ENCODE peak calls at places on chromosome X, in four cellular contexts. F is GM12878, B is HepG2, D is K562. S is an unnamed sample.

GRCh38 chrX:137430301-137430700 is 135.6 kb upstream of the ZIC3 start:
- DNase-seq in D (no peak), B (no peak), F (no peak), S (no peak)

GRCh38 chrX:116749943-116750342 is 287.2 kb upstream of the CT83 start:
- DNase-seq in B (no peak), F (no peak), D (no peak), S (no peak)

GRCh38 chrX:41108684-41109205 is 23.5 kb downstream of the USP9X start:
- DNase-seq in D (no peak), B (no peak), F (no peak), S (no peak)

GRCh38 chrX:78102100-78102499 is 1.9 kb upstream of the PGK1 start:
- DNase-seq in B (no peak), D (no peak), F (no peak), S (no peak)

GRCh38 chrX:46770817-46771163 is 11.9 kb upstream of the SLC9A7 start:
- DNase-seq in F (no peak), D (no peak), B (no peak), S (no peak)

GRCh38 chrX:136272325-136272724 is 21.1 kb upstream of the MAP7D3 start:
- DNase-seq in F (no peak), B (no peak), D (no peak), S (peak)

GRCh38 chrX:13898603-13899002 is 81.7 kb upstream of the GPM6B start:
- DNase-seq in B (no peak), F (no peak), D (no peak), S (no peak)

GRCh38 chrX:153474266-153474665 is 3.9 kb upstream of the HAUS7 start:
- DNase-seq in B (no peak), D (no peak), F (no peak), S (no peak)

GRCh38 chrX:3520987-3521875 is 174.8 kb upstream of the MXRA5 start:
- DNase-seq in D (no peak), F (no peak), B (no peak), S (no peak)

GRCh38 chrX:46573896-46574336 is 351 bp downstream of the CHST7 start:
- DNase-seq in D (no peak), F (no peak), B (peak), S (peak)

GRCh38 chrX:115428011-115428410 is 133.0 kb upstream of the PLS3 start:
- DNase-seq in D (no peak), B (no peak), F (no peak), S (no peak)

GRCh38 chrX:9430346-9430745 is 34.5 kb upstream of the TBL1X start:
- DNase-seq in D (no peak), F (no peak), B (no peak), S (no peak)

GRCh38 chrX:153848325-153848724 is 18.0 kb upstream of the PDZD4 start:
- DNase-seq in D (no peak), F (no peak), B (no peak), S (no peak)

GRCh38 chrX:80879916-80880315 is 70.2 kb upstream of the BRWD3 start:
- DNase-seq in F (no peak), B (no peak), D (no peak), S (no peak)

GRCh38 chrX:80879143-80879542 is 69.5 kb upstream of the BRWD3 start:
- DNase-seq in F (no peak), B (no peak), D (no peak), S (no peak)

DNA sequence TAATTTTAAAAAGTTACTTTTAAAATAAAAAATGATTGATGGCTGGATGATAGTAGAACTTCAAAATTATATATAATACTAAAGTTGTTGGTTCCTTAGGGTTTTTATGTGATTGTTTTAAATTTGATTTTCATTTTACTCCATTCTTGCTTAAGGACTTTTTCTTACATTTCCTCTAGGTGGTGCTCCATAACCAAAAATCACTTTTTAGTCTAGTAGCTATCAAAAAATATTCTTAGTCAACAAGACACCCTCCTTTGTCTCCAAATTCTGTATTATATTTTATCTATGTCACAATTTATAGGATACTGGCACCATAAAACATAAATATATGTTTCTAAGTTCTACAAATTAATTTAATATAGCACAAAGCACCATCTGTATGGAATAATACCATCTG is 67.2 kb upstream of the BRWD3 start:
- DNase-seq in B (peak), F (peak), D (no peak), S (no peak)
- TF ChIP-seq FOXK2 in B (no peak), F (no peak), D (no peak), S (no peak)

GRCh38 chrX:140563893-140564292 is 59.0 kb upstream of the SOX3 start:
- DNase-seq in F (no peak), B (no peak), D (no peak), S (no peak)
- TF ChIP-seq SP1 in F (no peak), B (no peak), D (no peak), S (no peak)

GRCh38 chrX:105837227-105837626 is 14.9 kb downstream of the NRK start:
- DNase-seq in B (no peak), F (no peak), D (no peak), S (peak)
- TF ChIP-seq FOXK2 in B (no peak), F (no peak), D (no peak), S (no peak)

DNA sequence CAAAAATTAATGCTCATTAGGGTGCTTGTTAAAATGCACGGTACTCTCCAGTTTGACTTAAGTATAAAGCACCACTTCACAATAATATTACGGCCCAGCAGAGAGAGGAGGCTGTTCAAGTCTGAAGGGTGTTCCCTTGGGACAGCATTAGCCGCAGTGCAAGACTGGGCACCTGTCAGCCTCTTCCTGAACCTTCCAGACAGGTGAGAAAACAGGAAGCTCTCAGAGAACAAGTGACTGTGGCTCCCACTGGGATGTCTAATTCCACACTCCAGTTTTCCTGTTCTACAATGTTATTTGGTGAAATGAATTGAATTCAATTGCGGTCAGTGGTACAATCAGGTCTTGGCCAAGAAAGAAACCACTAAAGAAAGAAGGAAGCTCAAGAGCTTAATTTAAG is 414.4 kb downstream of the SMARCA1 start:
- DNase-seq in F (no peak), B (no peak), D (no peak), S (no peak)
- TF ChIP-seq SP1 in F (no peak), B (no peak), D (no peak), S (no peak)

DNA sequence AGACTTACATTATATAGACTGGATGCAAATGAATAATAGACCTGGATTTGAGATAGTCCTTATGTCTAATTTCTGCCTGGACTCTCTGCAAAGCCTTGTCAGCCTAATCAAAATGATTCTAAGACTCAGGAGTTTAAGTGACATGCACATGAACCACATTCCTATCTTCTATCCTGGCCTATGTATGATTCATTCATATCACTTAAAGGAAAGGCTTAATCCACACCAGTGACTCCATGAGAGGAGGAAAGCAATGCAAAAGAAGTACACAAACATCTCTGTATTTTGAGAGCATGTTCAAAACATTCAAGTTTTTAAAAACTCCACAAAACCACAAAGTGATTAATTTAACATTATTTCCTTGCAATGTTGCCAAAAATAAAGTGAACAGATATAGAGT is 14.6 kb downstream of the AMOT start:
- DNase-seq in F (no peak), B (no peak), D (no peak), S (no peak)
- TF ChIP-seq FOXK2 in F (no peak), B (no peak), D (no peak), S (no peak)

GRCh38 chrX:44952329-44953027 is 79.5 kb downstream of the KDM6A start:
- DNase-seq in D (no peak), B (no peak), F (no peak), S (no peak)

GRCh38 chrX:44954562-44954961 is 81.6 kb downstream of the KDM6A start:
- DNase-seq in F (no peak), D (no peak), B (no peak), S (no peak)

GRCh38 chrX:44951572-44952067 is 78.6 kb downstream of the KDM6A start:
- DNase-seq in D (no peak), F (no peak), B (no peak), S (no peak)

GRCh38 chrX:44958480-44958879 is 85.5 kb downstream of the KDM6A start:
- DNase-seq in B (no peak), F (no peak), D (no peak), S (no peak)

GRCh38 chrX:44953734-44954502 is 80.9 kb downstream of the KDM6A start:
- DNase-seq in F (no peak), B (no peak), D (no peak), S (no peak)
- TF ChIP-seq SP1 in F (no peak), B (no peak), D (no peak), S (no peak)

DNA sequence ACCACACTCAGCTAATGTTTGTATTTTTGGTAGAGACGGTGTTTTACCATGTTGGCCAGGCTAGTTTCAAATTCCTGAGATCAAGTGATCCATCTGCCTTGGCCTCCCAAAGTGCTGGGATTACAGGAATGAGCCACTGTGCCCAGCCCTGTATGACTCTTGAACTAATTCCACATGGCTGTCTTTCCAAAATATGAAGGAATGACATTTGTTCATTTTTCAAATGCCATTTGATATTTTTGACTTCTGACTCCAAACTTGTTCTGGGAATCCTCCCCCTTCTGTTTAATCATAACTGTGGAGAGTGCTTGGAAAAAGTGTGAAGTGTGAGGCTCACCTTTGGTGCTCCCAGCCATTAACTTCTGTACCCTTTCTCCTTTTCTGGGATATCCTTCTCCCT is 119.2 kb downstream of the NHS start:
- DNase-seq in F (no peak), D (no peak), B (no peak), S (no peak)
- TF ChIP-seq FOXK2 in F (no peak), D (no peak), B (no peak), S (no peak)

DNA sequence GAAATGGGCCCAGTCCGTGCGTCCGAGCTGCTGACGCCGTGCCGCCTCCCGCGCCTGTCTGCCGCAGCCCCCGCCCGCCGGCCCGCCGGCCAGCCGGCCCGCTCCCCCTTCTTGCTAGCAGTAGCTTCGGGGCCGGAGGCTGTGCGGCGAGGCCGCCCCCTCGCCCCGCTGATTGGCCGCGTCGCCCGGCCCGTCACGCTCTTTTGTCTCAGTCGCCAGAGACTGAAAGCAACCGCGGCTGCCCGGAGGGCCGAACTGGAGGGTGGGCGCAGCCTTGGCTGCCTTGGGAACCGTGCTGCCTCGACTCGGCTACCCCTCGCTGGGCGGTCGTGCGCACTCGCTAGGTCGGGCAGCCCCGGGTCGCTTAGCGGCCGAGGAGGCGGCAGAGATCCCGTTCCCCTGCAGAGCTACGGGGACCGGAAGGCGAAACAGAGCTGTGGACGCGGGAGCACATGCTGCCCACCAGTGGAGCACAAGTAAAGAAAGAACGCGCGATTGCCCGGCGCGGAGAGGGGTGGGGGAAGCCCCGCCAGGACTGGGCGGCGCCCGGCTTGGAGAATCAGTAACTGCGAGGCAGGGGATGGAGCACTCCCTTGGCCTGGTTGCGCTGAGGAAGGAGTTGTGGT is at the start of gene ZCCHC18:
- DNase-seq in D (peak), F (no peak), B (peak), S (peak)
- TF ChIP-seq SP1 in D (no peak), F (no peak), B (no peak), S (no peak)

S was measured in HEK293T.